ENCODE peak calls at places on chromosome 2, in six cellular contexts. T is mammary epithelial cell, A is GM23338, I is astrocyte, U is SK-N-SH, R is fibroblast of lung. J is an unnamed sample.

GRCh38 chr2:216490061-216490460 is 8.6 kb upstream of the RPL37A start:
- DNase-seq in T (peak), A (no peak), I (peak), U (no peak), R (peak), J (no peak)

GRCh38 chr2:129619471-129619870 is 360.0 kb upstream of the RAB6C start:
- DNase-seq in T (peak), A (peak), I (no peak), U (no peak), R (no peak), J (no peak)

GRCh38 chr2:112168422-112169124 is 30.4 kb downstream of the FBLN7 start:
- DNase-seq in T (peak), A (no peak), I (no peak), U (no peak), R (peak), J (no peak)

GRCh38 chr2:158031371-158031770 is 70.3 kb upstream of the UPP2 start:
- DNase-seq in T (no peak), A (no peak), I (peak), U (no peak), R (peak), J (no peak)

GRCh38 chr2:25294573-25295462 is 46.9 kb downstream of the DNMT3A start:
- DNase-seq in T (peak), A (no peak), I (no peak), U (peak), R (peak), J (peak)

GRCh38 chr2:66438498-66439290 is 3.8 kb downstream of the MEIS1 start:
- DNase-seq in T (no peak), A (no peak), I (no peak), U (no peak), R (peak), J (no peak)

GRCh38 chr2:142140434-142140845 is 9.6 kb upstream of the LRP1B start:
- DNase-seq in T (no peak), A (peak), I (no peak), U (no peak), R (no peak), J (peak)

GRCh38 chr2:23452397-23452796 is 67.4 kb downstream of the KLHL29 start:
- DNase-seq in T (no peak), A (no peak), I (no peak), U (no peak), R (no peak), J (no peak)

GRCh38 chr2:96347395-96347794 is 11.8 kb downstream of the NCAPH start:
- DNase-seq in T (no peak), A (no peak), I (no peak), U (no peak), R (no peak), J (no peak)

GRCh38 chr2:138121769-138122661 is 157.7 kb downstream of the HNMT start:
- DNase-seq in T (peak), A (no peak), I (no peak), U (no peak), R (no peak), J (no peak)

GRCh38 chr2:240520974-240521350 is 36.8 kb downstream of the ANKMY1 start:
- DNase-seq in T (no peak), A (peak), I (no peak), U (no peak), R (no peak), J (no peak)

GRCh38 chr2:240519396-240520142 is 38.2 kb downstream of the ANKMY1 start:
- DNase-seq in T (no peak), A (peak), I (peak), U (no peak), R (peak), J (no peak)

GRCh38 chr2:240522406-240522805 is 35.4 kb downstream of the ANKMY1 start:
- DNase-seq in T (no peak), A (no peak), I (no peak), U (no peak), R (no peak), J (no peak)

GRCh38 chr2:240518981-240519380 is 38.8 kb downstream of the ANKMY1 start:
- DNase-seq in T (no peak), A (no peak), I (no peak), U (no peak), R (no peak), J (no peak)

DNA sequence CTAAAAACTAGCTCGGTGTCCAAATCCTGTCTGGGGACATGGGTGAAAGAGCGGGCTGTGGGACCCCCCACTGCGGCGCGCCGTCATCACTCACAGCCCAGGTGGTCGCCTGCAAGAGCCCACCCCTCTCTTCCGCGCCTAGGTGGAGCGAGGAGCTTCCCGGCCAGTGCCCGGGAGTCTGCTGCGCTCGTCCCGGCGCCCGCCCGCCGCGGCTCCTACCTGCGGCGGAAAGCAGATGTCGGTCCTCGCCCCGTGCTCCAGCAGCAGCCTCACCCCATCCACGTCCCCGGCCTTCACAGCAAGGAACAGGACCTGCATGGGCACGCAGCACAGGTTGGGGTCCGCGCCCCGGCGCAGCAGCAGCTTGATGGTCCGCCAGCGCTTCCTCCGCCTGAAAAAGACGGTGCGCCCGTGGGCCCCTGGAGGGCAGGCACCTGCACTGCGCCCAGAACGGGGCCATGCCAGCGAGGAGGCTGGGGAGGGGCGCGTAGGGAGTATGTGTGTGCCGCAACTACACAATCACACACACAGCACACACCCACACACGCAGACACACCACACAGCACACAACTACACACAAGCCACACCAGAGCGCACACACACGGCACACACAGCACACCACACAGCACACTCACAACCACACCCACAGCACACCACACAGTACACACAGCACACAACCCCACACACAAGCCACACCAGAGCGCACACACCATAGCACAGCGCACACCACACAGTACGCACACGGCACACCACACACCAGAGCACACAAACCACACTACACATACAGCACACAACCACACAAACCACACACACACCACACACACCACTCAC is 37.4 kb downstream of the ANKMY1 start:
- DNase-seq in T (no peak), A (peak), I (no peak), U (no peak), R (no peak), J (no peak)
- H2AFZ ChIP-seq in T (peak), A (peak), I (peak), U (no peak), R (no peak), J (no peak)

DNA sequence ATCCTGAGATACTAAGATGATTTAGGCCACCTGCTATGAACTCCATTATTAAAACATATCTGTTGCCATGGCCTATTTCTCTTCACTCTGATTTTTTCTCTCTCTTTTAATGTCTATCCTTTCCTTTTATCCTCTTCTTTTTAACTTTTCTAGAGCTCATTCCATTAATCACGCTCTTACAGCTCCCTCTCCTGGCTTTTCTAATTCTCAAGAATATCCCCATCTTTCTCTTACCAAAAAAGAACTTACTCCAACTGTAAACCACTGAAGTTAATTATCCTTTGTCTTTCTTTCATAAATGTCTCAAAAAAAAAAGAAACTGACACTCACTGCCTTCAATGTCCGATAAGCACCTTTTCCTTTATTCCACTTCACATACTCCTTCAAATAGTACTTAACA is 7.9 kb downstream of the PPP3R1 start:
- DNase-seq in T (no peak), A (no peak), I (no peak), U (no peak), R (no peak), J (no peak)
- TF ChIP-seq CTCF in T (no peak), A (peak), I (peak), U (peak), R (peak), J (peak)

DNA sequence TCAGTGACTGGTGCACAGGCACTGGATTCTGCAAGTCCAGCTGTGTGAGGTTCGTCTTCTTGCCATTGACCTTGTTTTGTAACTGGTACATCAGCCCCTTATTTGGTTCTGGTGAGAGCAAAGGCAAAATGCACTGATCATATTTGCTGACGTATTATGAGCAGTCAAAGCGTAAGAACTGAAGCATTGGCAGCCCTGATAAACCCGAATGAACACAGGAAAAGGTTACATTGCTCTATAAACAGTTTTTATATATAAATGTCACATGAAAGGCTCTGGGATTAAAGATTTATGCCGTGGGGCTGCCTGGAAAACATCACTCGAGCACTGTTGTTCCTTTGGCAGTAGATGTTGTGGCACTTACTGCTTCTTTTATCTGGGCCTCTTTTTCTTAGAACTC is 167.9 kb downstream of the IRS1 start:
- DNase-seq in T (no peak), A (no peak), I (no peak), U (no peak), R (no peak), J (no peak)
- H2AFZ ChIP-seq in T (no peak), A (no peak), I (peak), U (peak), R (peak), J (no peak)

GRCh38 chr2:232887171-232887850 is 17.2 kb downstream of the SNORC start:
- DNase-seq in T (no peak), A (peak), I (no peak), U (peak), R (no peak), J (no peak)
- TF ChIP-seq CTCF in T (no peak), A (peak), I (no peak), U (no peak), R (peak), J (peak)